ENCODE peak calls at places on chromosome 15, in seven cellular contexts. Q is WERI-Rb-1, A is endodermal cell, W is heart right ventricle, G is testis, X is tibial nerve, F is RWPE2. D is an unnamed sample.

GRCh38 chr15:74399511-74400312 is 32.3 kb upstream of the CYP11A1 start:
- DNase-seq in Q (no peak), A (no peak), W (no peak), G (no peak), X (no peak), F (no peak), D (no peak)

GRCh38 chr15:96296264-96296663 is 34.2 kb upstream of the NR2F2 start:
- DNase-seq in Q (no peak), A (no peak), W (no peak), G (no peak), X (no peak), F (no peak), D (no peak)

GRCh38 chr15:34647569-34648334 is 64.3 kb upstream of the GOLGA8B start:
- DNase-seq in Q (no peak), A (no peak), W (no peak), G (no peak), X (no peak), F (no peak), D (no peak)

GRCh38 chr15:61759639-61760038 is 300.6 kb downstream of the VPS13C start:
- DNase-seq in Q (no peak), A (no peak), W (no peak), G (peak), X (no peak), F (no peak), D (no peak)

GRCh38 chr15:85831415-85832113 is 36.8 kb upstream of the KLHL25 start:
- DNase-seq in Q (peak), A (peak), W (peak), G (peak), X (peak), F (no peak), D (no peak)

GRCh38 chr15:53328341-53328740 is 431.1 kb downstream of the WDR72 start:
- DNase-seq in Q (no peak), A (peak), W (no peak), G (no peak), X (no peak), F (no peak), D (no peak)

GRCh38 chr15:99708563-99708962 is 24.7 kb downstream of the LYSMD4 start:
- DNase-seq in Q (no peak), A (no peak), W (peak), G (peak), X (peak), F (peak), D (no peak)

GRCh38 chr15:59933607-59934006 is 70.5 kb upstream of the FOXB1 start:
- DNase-seq in Q (no peak), A (no peak), W (no peak), G (no peak), X (no peak), F (no peak), D (no peak)

GRCh38 chr15:63506537-63507035 is 2.2 kb downstream of the USP3 start:
- DNase-seq in Q (no peak), A (no peak), W (no peak), G (no peak), X (no peak), F (no peak), D (no peak)

GRCh38 chr15:67883228-67883773 is 43.5 kb upstream of the RNU6-1 start:
- DNase-seq in Q (no peak), A (no peak), W (no peak), G (peak), X (no peak), F (no peak), D (no peak)

GRCh38 chr15:61175024-61175423 is 54.1 kb downstream of the RORA start:
- DNase-seq in Q (no peak), A (peak), W (no peak), G (no peak), X (no peak), F (no peak), D (no peak)

GRCh38 chr15:100033140-100033857 is 300.1 kb upstream of the LYSMD4 start:
- DNase-seq in Q (no peak), A (no peak), W (no peak), G (no peak), X (no peak), F (no peak), D (no peak)

GRCh38 chr15:67998599-67999122 is 55.5 kb upstream of the PIAS1 start:
- DNase-seq in Q (no peak), A (no peak), W (peak), G (no peak), X (no peak), F (no peak), D (no peak)

GRCh38 chr15:96361309-96362000 is 31.0 kb downstream of the NR2F2 start:
- DNase-seq in Q (no peak), A (peak), W (no peak), G (no peak), X (no peak), F (no peak), D (no peak)

GRCh38 chr15:36579792-36580431 is 486 bp downstream of the CDIN1 start:
- DNase-seq in Q (no peak), A (no peak), W (no peak), G (peak), X (no peak), F (no peak), D (peak)

GRCh38 chr15:78685157-78685830 is 44.3 kb upstream of the CHRNB4 start:
- DNase-seq in Q (no peak), A (no peak), W (no peak), G (no peak), X (no peak), F (peak), D (no peak)

GRCh38 chr15:69697913-69698312 is 245.3 kb downstream of the RPLP1 start:
- DNase-seq in Q (no peak), A (no peak), W (peak), G (peak), X (peak), F (no peak), D (no peak)

GRCh38 chr15:44157679-44158078 is 37.4 kb downstream of the FRMD5 start:
- DNase-seq in Q (no peak), A (no peak), W (no peak), G (no peak), X (no peak), F (no peak), D (no peak)

GRCh38 chr15:96230557-96231181 is 99.8 kb upstream of the NR2F2 start:
- DNase-seq in Q (no peak), A (no peak), W (no peak), G (no peak), X (no peak), F (no peak), D (no peak)

GRCh38 chr15:62066663-62067447 is at the start of gene C2CD4A:
- DNase-seq in Q (peak), A (peak), W (peak), G (peak), X (no peak), F (peak), D (no peak)

GRCh38 chr15:80925597-80926059 is 64.0 kb downstream of the MESD start:
- DNase-seq in Q (no peak), A (no peak), W (no peak), G (no peak), X (no peak), F (no peak), D (no peak)

GRCh38 chr15:26243382-26243781 is 380.3 kb upstream of the ATP10A start:
- DNase-seq in Q (no peak), A (no peak), W (no peak), G (no peak), X (no peak), F (no peak), D (no peak)
- H3K27ac ChIP-seq in Q (no peak), A (no peak), W (no peak), G (no peak), X (no peak), F (no peak), D (no peak)

GRCh38 chr15:83112959-83113299 is 5.5 kb downstream of the TM6SF1 start:
- DNase-seq in Q (no peak), A (no peak), W (peak), G (no peak), X (no peak), F (no peak), D (no peak)
- H3K27ac ChIP-seq in Q (no peak), A (no peak), W (peak), G (no peak), X (no peak), F (no peak), D (no peak)

GRCh38 chr15:66096711-66097058 is 156.9 kb downstream of the MEGF11 start:
- DNase-seq in Q (no peak), A (no peak), W (no peak), G (no peak), X (no peak), F (peak), D (no peak)
- H3K27ac ChIP-seq in Q (peak), A (no peak), W (no peak), G (no peak), X (no peak), F (no peak), D (no peak)

GRCh38 chr15:42035362-42035761 is 14.5 kb upstream of the PLA2G4E start:
- DNase-seq in Q (no peak), A (peak), W (no peak), G (no peak), X (no peak), F (peak), D (no peak)

GRCh38 chr15:42033214-42033873 is 12.5 kb upstream of the PLA2G4E start:
- DNase-seq in Q (no peak), A (no peak), W (no peak), G (no peak), X (no peak), F (peak), D (no peak)

GRCh38 chr15:42031211-42031915 is 10.5 kb upstream of the PLA2G4E start:
- DNase-seq in Q (no peak), A (no peak), W (no peak), G (no peak), X (no peak), F (peak), D (no peak)

GRCh38 chr15:42034628-42035177 is 13.9 kb upstream of the PLA2G4E start:
- DNase-seq in Q (no peak), A (no peak), W (no peak), G (no peak), X (no peak), F (no peak), D (no peak)

DNA sequence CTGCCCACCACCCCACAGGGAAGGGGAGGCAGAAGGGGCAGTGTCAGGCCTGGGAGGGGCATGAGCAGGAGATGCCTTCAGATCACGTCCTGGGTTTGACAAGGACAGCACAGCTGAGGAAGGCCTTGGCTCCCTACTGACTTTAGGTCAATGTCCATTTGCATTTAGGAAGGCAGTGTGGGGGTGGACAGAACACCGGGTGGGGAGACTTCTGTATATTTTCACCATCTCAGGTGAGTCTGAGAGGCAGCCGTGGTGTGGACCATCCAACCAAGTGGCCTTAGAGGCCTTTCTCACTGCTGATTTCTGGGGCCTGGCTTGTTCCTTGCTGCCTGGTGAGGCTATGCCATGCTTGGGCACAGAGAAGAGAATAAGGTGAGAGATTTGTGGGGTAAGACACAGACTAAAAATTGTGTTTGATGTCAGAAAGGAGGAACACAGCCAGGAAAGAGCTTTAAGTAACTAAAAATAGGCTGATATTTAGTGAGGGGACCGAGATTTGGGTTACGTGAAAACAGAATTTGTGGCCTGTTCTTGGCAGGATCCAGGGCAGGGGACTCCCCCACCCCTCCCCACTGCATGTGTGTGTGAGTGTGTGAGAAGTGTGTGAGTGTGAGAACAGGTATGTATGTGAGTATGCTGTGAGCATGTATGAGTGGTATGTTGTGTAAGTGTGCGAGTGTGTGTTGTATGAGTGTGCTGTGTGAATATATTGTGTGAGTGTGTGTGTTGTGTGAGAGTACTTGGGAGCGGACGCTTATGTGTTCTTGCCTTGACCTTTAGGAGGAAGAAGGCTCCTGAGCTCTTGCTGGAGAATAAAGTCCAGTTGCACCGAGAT is 11.8 kb upstream of the PLA2G4E start:
- DNase-seq in Q (no peak), A (no peak), W (no peak), G (no peak), X (no peak), F (peak), D (no peak)
- H3K27ac ChIP-seq in Q (no peak), A (no peak), W (no peak), G (no peak), X (no peak), F (peak), D (no peak)

GRCh38 chr15:101532865-101533264 is 43.4 kb upstream of the PCSK6 start:
- DNase-seq in Q (no peak), A (no peak), W (no peak), G (no peak), X (no peak), F (no peak), D (no peak)

GRCh38 chr15:101530224-101530958 is 40.9 kb upstream of the PCSK6 start:
- DNase-seq in Q (no peak), A (no peak), W (no peak), G (no peak), X (no peak), F (no peak), D (no peak)

GRCh38 chr15:101533371-101534140 is 44.0 kb upstream of the PCSK6 start:
- DNase-seq in Q (no peak), A (no peak), W (no peak), G (no peak), X (no peak), F (no peak), D (no peak)

GRCh38 chr15:101528917-101529299 is 39.4 kb upstream of the PCSK6 start:
- DNase-seq in Q (no peak), A (no peak), W (no peak), G (no peak), X (no peak), F (no peak), D (no peak)

DNA sequence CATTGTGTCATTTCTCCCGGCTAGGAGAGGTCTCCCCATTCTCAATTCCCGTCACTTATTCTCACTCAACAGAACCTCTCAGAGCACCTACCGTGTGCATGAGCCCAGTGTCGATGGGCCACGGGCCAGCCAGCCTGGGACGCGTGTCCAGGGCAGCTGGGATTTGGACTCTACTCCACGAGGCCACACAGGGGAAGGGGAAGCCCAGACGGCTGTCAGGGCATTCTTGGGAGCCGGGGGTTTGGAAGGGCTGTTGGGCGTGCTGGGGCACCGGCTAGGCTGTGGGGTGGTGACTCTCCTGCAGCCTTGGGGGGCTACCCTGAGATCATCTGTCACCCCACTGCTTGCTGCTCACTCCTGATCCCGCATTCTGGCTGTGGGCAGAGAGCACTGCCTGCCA is 41.7 kb upstream of the PCSK6 start:
- DNase-seq in Q (no peak), A (no peak), W (no peak), G (no peak), X (no peak), F (no peak), D (no peak)
- H3K27ac ChIP-seq in Q (no peak), A (no peak), W (no peak), G (no peak), X (no peak), F (no peak), D (no peak)

DNA sequence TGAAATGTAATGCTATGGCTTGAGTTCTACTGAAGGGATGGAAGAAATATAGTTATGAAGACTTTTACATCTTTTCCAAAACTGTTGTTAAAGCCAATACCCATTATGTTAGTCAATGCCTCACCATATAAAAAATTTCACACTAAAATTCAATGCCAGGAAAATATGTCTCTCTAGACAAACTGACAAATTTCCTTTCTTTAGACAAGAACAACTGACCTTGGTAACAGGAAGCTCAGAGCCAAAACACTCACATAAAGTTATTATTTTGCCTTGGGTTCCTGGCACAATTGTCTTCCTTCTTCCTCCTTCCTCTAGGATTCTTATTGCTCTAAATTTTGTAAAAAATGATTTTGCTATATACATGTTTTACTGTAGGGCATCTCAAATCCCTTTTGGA is 26.7 kb downstream of the INTS14 start:
- DNase-seq in Q (no peak), A (no peak), W (no peak), G (no peak), X (no peak), F (no peak), D (no peak)
- H3K27ac ChIP-seq in Q (no peak), A (peak), W (no peak), G (no peak), X (no peak), F (no peak), D (no peak)

GRCh38 chr15:90871097-90871715 is 2.8 kb downstream of the FURIN start:
- DNase-seq in Q (peak), A (peak), W (peak), G (peak), X (no peak), F (no peak), D (no peak)
- H3K27ac ChIP-seq in Q (no peak), A (no peak), W (peak), G (peak), X (peak), F (peak), D (peak)